ENCODE peak calls at places on chromosomes 12 and 14, in five cellular contexts. U is astrocyte of the cerebellum, J is heart left ventricle, V is fibroblast of mammary gland, Y is cardiac muscle cell. Z is an unnamed sample.

GRCh38 chr14:91149462-91149861 is 35.6 kb downstream of the DGLUCY start:
- DNase-seq in U (peak; percentile 100), J (no peak), V (peak; percentile 100), Y (peak; percentile 98), Z (no peak)

GRCh38 chr12:42180990-42181611 is 36.4 kb upstream of the GXYLT1 start:
- DNase-seq in U (no peak), J (no peak), V (peak; percentile 43), Y (peak; percentile 62), Z (no peak)

GRCh38 chr12:52566847-52567291 is 6.8 kb downstream of the KRT74 start:
- DNase-seq in U (no peak), J (peak; percentile 77), V (no peak), Y (peak; percentile 13), Z (no peak)

GRCh38 chr14:105303949-105304348 is 3.1 kb upstream of the BRF1 start:
- DNase-seq in U (no peak), J (no peak), V (no peak), Y (no peak), Z (no peak)

GRCh38 chr14:90651405-90651804 is 164.8 kb downstream of the TTC7B start:
- DNase-seq in U (no peak), J (no peak), V (no peak), Y (no peak), Z (no peak)

GRCh38 chr12:20421338-20421890 is 53.1 kb downstream of the PDE3A start:
- DNase-seq in U (no peak), J (no peak), V (no peak), Y (no peak), Z (no peak)

GRCh38 chr12:88501976-88502938 is 78.0 kb downstream of the KITLG start:
- DNase-seq in U (no peak), J (no peak), V (peak; percentile 77), Y (peak; percentile 61), Z (no peak)

GRCh38 chr14:57732886-57733285 is 133.0 kb downstream of the SLC35F4 start:
- DNase-seq in U (peak; percentile 34), J (no peak), V (peak; percentile 70), Y (peak; percentile 83), Z (no peak)

GRCh38 chr12:67455236-67455635 is 186.1 kb downstream of the CAND1 start:
- DNase-seq in U (no peak), J (no peak), V (no peak), Y (no peak), Z (no peak)

GRCh38 chr14:22837059-22837749 is 819 bp downstream of the MMP14 start:
- DNase-seq in U (no peak), J (peak; percentile 84), V (peak; percentile 45), Y (peak; percentile 70), Z (peak; percentile 41)

GRCh38 chr12:1932264-1932777 is 13.9 kb upstream of the CACNA2D4 start:
- DNase-seq in U (peak; percentile 81), J (peak; percentile 85), V (peak; percentile 12), Y (peak; percentile 16), Z (no peak)

GRCh38 chr12:109822951-109823411 is 10.2 kb downstream of the TRPV4 start:
- DNase-seq in U (no peak), J (no peak), V (no peak), Y (no peak), Z (no peak)

GRCh38 chr12:115070313-115070712 is 386.3 kb upstream of the TBX3 start:
- DNase-seq in U (no peak), J (no peak), V (peak; percentile 75), Y (no peak), Z (no peak)

GRCh38 chr12:110619534-110619953 is 5.6 kb downstream of the TCTN1 start:
- DNase-seq in U (no peak), J (no peak), V (peak; percentile 28), Y (no peak), Z (no peak)

GRCh38 chr14:23177181-23177580 is 6.3 kb downstream of the SLC7A8 start:
- DNase-seq in U (no peak), J (no peak), V (no peak), Y (no peak), Z (no peak)

GRCh38 chr14:102893452-102893851 is 29.0 kb upstream of the AMN start:
- DNase-seq in U (peak; percentile 84), J (no peak), V (peak; percentile 98), Y (peak; percentile 97), Z (no peak)

GRCh38 chr14:93527076-93527692 is 96.4 kb downstream of the UNC79 start:
- DNase-seq in U (no peak), J (no peak), V (peak; percentile 68), Y (no peak), Z (no peak)

GRCh38 chr14:40053396-40053795 is 621.2 kb upstream of the FBXO33 start:
- DNase-seq in U (no peak), J (no peak), V (no peak), Y (no peak), Z (no peak)

GRCh38 chr12:67539946-67540345 is 108.6 kb upstream of the DYRK2 start:
- DNase-seq in U (no peak), J (no peak), V (peak; percentile 60), Y (peak; percentile 21), Z (no peak)

GRCh38 chr12:28535216-28535615 is 345.0 kb downstream of the CCDC91 start:
- DNase-seq in U (no peak), J (no peak), V (peak; percentile 66), Y (peak; percentile 74), Z (no peak)

GRCh38 chr12:88577537-88577936 is 2.7 kb downstream of the KITLG start:
- DNase-seq in U (no peak), J (no peak), V (peak; percentile 48), Y (no peak), Z (no peak)

GRCh38 chr14:105019861-105020814 is 745 bp downstream of the CDCA4 start:
- DNase-seq in U (no peak), J (peak; percentile 74), V (no peak), Y (peak; percentile 46), Z (peak; percentile 38)

GRCh38 chr12:2058837-2059236 is 6.0 kb downstream of the CACNA1C start:
- DNase-seq in U (no peak), J (no peak), V (no peak), Y (no peak), Z (no peak)

GRCh38 chr12:24931666-24932405 is 17.1 kb downstream of the BCAT1 start:
- DNase-seq in U (no peak), J (no peak), V (no peak), Y (no peak), Z (no peak)

GRCh38 chr14:62179367-62180018 is 417.3 kb downstream of the SNAPC1 start:
- DNase-seq in U (peak; percentile 88), J (no peak), V (peak; percentile 91), Y (peak; percentile 92), Z (peak; percentile 44)

GRCh38 chr12:42846782-42847181 is 257.2 kb upstream of the PRICKLE1 start:
- DNase-seq in U (no peak), J (no peak), V (peak; percentile 70), Y (peak; percentile 60), Z (no peak)

GRCh38 chr14:89617471-89618291 is 200.6 kb upstream of the FOXN3 start:
- DNase-seq in U (peak; percentile 18), J (no peak), V (peak; percentile 71), Y (peak; percentile 56), Z (peak; percentile 6)

GRCh38 chr14:57928732-57929131 is 62.8 kb upstream of the SLC35F4 start:
- DNase-seq in U (no peak), J (no peak), V (no peak), Y (no peak), Z (no peak)

GRCh38 chr12:6273209-6273928 is 37.1 kb upstream of the PLEKHG6 start:
- DNase-seq in U (no peak), J (no peak), V (no peak), Y (no peak), Z (no peak)

GRCh38 chr12:124461851-124462623 is 105.4 kb downstream of the NCOR2 start:
- DNase-seq in U (no peak), J (peak; percentile 65), V (peak; percentile 34), Y (no peak), Z (no peak)

GRCh38 chr12:26153421-26154154 is 28.8 kb upstream of the BHLHE41 start:
- DNase-seq in U (peak; percentile 83), J (no peak), V (peak; percentile 96), Y (peak; percentile 92), Z (no peak)

GRCh38 chr12:40104461-40105264 is 1.2 kb downstream of the SLC2A13 start:
- DNase-seq in U (no peak), J (no peak), V (no peak), Y (peak; percentile 14), Z (no peak)

GRCh38 chr12:23949212-23950010 is at the start of gene SOX5:
- DNase-seq in U (peak; percentile 41), J (peak; percentile 51), V (peak; percentile 75), Y (peak; percentile 69), Z (peak; percentile 48)

GRCh38 chr12:104974626-104975290 is 11.4 kb upstream of the NOPCHAP1 start:
- DNase-seq in U (no peak), J (no peak), V (peak; percentile 55), Y (no peak), Z (no peak)

GRCh38 chr14:99566009-99566389 is 38.0 kb downstream of the CCDC85C start:
- DNase-seq in U (no peak), J (no peak), V (no peak), Y (no peak), Z (no peak)

DNA sequence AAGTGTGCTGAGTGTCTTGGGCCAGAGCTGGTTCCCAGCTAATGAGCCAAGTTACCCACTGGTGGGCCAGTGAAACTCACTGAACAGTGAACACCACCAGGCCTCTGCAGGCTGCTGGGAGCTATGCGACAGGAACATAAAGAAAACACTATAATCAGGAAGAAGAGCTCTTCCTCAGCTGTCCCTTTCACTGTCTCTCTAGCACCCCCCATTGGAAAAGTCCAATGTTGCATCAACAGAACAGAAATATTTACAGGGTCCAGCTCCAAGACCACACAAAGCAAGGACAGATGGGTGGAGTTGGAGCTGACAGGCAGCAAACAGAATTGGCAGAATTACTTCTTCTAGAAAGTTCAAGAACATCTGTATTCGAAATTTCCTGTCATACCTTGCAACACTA is 903.6 kb upstream of the TMEM132C start:
- DNase-seq in U (no peak), J (no peak), V (peak; percentile 35), Y (no peak), Z (peak; percentile 8)
- TF ChIP-seq CTCF in U (peak; percentile 19), J (no peak), V (peak; percentile 59), Y (no peak), Z (peak; percentile 47)

GRCh38 chr12:46373303-46374182 is 970 bp upstream of the SLC38A2 start:
- DNase-seq in U (no peak), J (peak; percentile 80), V (no peak), Y (peak; percentile 68), Z (peak; percentile 57)

GRCh38 chr12:46372131-46372851 is at the start of gene SLC38A2:
- DNase-seq in U (peak; percentile 78), J (peak; percentile 99), V (peak; percentile 84), Y (peak; percentile 96), Z (peak; percentile 92)

GRCh38 chr12:46371718-46372130 is 849 bp downstream of the SLC38A2 start:
- DNase-seq in U (no peak), J (peak; percentile 85), V (no peak), Y (peak; percentile 68), Z (no peak)

GRCh38 chr12:46374286-46374685 is 1.7 kb upstream of the SLC38A2 start:
- DNase-seq in U (no peak), J (no peak), V (no peak), Y (no peak), Z (no peak)

GRCh38 chr12:46372852-46373302 is 304 bp upstream of the SLC38A2 start:
- DNase-seq in U (no peak), J (no peak), V (no peak), Y (no peak), Z (no peak)
- TF ChIP-seq CTCF in U (no peak), J (no peak), V (no peak), Y (no peak), Z (no peak)

GRCh38 chr14:106694638-106695393 is 1168.4 kb downstream of the TMEM121 start:
- DNase-seq in U (no peak), J (no peak), V (no peak), Y (no peak), Z (no peak)
- TF ChIP-seq CTCF in U (no peak), J (no peak), V (no peak), Y (no peak), Z (no peak)

GRCh38 chr12:64236549-64236948 is 14.5 kb upstream of the KICS2 start:
- DNase-seq in U (peak; percentile 6), J (no peak), V (peak; percentile 39), Y (peak; percentile 43), Z (no peak)
- TF ChIP-seq CTCF in U (peak; percentile 35), J (no peak), V (peak; percentile 17), Y (peak; percentile 23), Z (no peak)

Z was measured in neural crest cell.